ENCODE peak calls at places on chromosomes 1 and 21, in nine cellular contexts. I, W, X, Y, P, A, U, L and H are unnamed samples.

GRCh38 chr21:46161180-46161799 is 5.9 kb upstream of the FTCD start:
- DNase-seq in A (no peak), I (no peak), Y (no peak), U (no peak), P (no peak), X (peak; percentile 43), W (no peak), L (no peak), H (peak; percentile 78)

GRCh38 chr1:20483833-20484525 is 2.0 kb downstream of the CAMK2N1 start:
- DNase-seq in I (no peak), L (peak; percentile 22), A (no peak), P (peak; percentile 46), Y (peak; percentile 59), X (peak; percentile 63), W (no peak), U (no peak), H (peak; percentile 68)

GRCh38 chr1:51518730-51519047 is 377 bp downstream of the EPS15 start:
- DNase-seq in P (no peak), Y (no peak), A (no peak), L (peak; percentile 13), X (no peak), W (peak; percentile 66), U (peak; percentile 40), I (peak; percentile 36), H (peak; percentile 57)

GRCh38 chr1:49171941-49172593 is 395.4 kb upstream of the BEND5 start:
- DNase-seq in P (no peak), A (no peak), Y (no peak), I (no peak), U (no peak), X (no peak), L (no peak), W (no peak), H (no peak)

GRCh38 chr21:31397939-31398338 is 53.9 kb upstream of the TIAM1 start:
- DNase-seq in W (peak; percentile 93), Y (no peak), I (no peak), L (no peak), U (peak; percentile 27), P (no peak), A (no peak), X (no peak), H (no peak)

GRCh38 chr1:247487057-247487456 is 29.2 kb upstream of the OR2B11 start:
- DNase-seq in I (no peak), A (peak; percentile 35), X (no peak), P (peak; percentile 23), L (peak; percentile 34), U (peak; percentile 34), W (peak; percentile 69), Y (no peak), H (no peak)

GRCh38 chr1:147273409-147274307 is 31.2 kb downstream of the CHD1L start:
- DNase-seq in P (peak; percentile 35), U (peak; percentile 12), A (peak; percentile 76), L (peak; percentile 87), X (no peak), W (peak; percentile 73), I (no peak), Y (peak; percentile 79), H (no peak)

GRCh38 chr1:186958520-186958919 is 129.8 kb downstream of the PLA2G4A start:
- DNase-seq in Y (peak; percentile 56), A (peak; percentile 51), X (no peak), L (peak; percentile 91), P (no peak), W (no peak), I (no peak), U (no peak), H (no peak)

GRCh38 chr1:22832414-22832786 is 121.8 kb downstream of the EPHB2 start:
- DNase-seq in U (no peak), X (no peak), I (no peak), L (peak; percentile 80), Y (peak; percentile 85), W (no peak), A (peak; percentile 71), P (no peak), H (no peak)

GRCh38 chr1:21631944-21632887 is 36.9 kb downstream of the RAP1GAP start:
- DNase-seq in P (no peak), W (no peak), A (peak; percentile 23), L (no peak), I (no peak), X (no peak), Y (peak; percentile 15), U (no peak), H (no peak)

GRCh38 chr1:89550995-89551394 is 26.4 kb downstream of the LRRC8B start:
- DNase-seq in X (no peak), L (no peak), W (no peak), Y (no peak), I (no peak), U (no peak), A (no peak), P (no peak), H (no peak)

GRCh38 chr1:193185861-193186714 is at the start of gene B3GALT2:
- DNase-seq in L (peak; percentile 70), P (no peak), X (no peak), Y (peak; percentile 61), U (peak; percentile 21), I (no peak), A (peak; percentile 48), W (no peak), H (no peak)

GRCh38 chr21:44593598-44594405 is 1.5 kb upstream of the KRTAP10-6 start:
- DNase-seq in I (no peak), U (no peak), L (peak; percentile 12), W (no peak), Y (peak; percentile 1), A (no peak), P (no peak), X (no peak), H (no peak)

DNA sequence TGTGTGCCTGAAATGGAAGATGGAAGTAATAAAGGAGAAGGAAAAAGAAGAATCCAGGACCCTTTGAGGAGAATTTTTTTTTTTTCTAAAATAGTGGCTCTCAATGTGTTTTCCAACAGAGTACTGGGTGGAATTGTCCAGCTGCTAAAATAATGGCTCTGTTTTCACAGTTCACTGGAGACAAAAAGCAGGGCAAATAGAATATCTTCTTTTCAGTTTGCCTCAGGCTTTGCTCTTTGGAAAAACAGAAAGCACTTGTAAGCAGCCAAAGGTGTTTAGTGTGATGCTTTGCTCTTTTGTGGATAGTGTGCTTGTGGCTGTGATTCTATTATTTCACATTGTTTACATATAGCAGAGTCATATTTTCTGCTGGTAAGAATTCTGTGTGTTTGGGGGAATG is 77.4 kb upstream of the MROH9 start:
- DNase-seq in A (no peak), Y (no peak), X (no peak), P (peak; percentile 24), I (no peak), W (no peak), U (no peak), L (no peak), H (no peak)
- H3K4me3 ChIP-seq in A (no peak overlapping the region), Y (no peak overlapping the region), X (no peak overlapping the region), P (no peak overlapping the region), I (no peak overlapping the region), W (no peak overlapping the region), U (no peak overlapping the region), L (no peak overlapping the region), H (no peak overlapping the region)

GRCh38 chr1:1217621-1218523 is 3.9 kb upstream of the TNFRSF4 start:
- DNase-seq in P (no peak), U (no peak), A (no peak), L (no peak), X (no peak), W (no peak), Y (no peak), I (no peak), H (no peak)
- H3K36me3 ChIP-seq in P (peaks cover 56% of the 10 kb centered on the region), U (peaks cover 4% of the 10 kb centered on the region), A (peaks cover 55% of the 10 kb centered on the region), L (peaks cover 56% of the 10 kb centered on the region), X (no peaks in the 10 kb centered on the region), W (peaks cover 2% of the 10 kb centered on the region), Y (peaks cover 34% of the 10 kb centered on the region), I (no peaks in the 10 kb centered on the region), H (no peaks in the 10 kb centered on the region)

GRCh38 chr1:109397451-109398342 is at the start of gene SORT1:
- DNase-seq in W (peak; percentile 64), L (peak; percentile 83), U (peak; percentile 74), I (peak; percentile 85), Y (peak; percentile 90), P (peak; percentile 96), X (peak; percentile 91), A (peak; percentile 75), H (peak; percentile 84)

GRCh38 chr1:109396971-109397370 is 747 bp downstream of the SORT1 start:
- DNase-seq in P (no peak), Y (no peak), U (no peak), L (no peak), W (no peak), I (peak; percentile 40), X (no peak), A (no peak), H (no peak)

GRCh38 chr1:109400035-109400655 is 2.4 kb upstream of the SORT1 start:
- DNase-seq in A (no peak), P (no peak), X (no peak), I (no peak), U (no peak), L (no peak), W (no peak), Y (no peak), H (no peak)

GRCh38 chr1:109398343-109399225 is 866 bp upstream of the SORT1 start:
- DNase-seq in W (no peak), L (no peak), U (peak; percentile 6), I (no peak), P (no peak), Y (no peak), A (no peak), X (no peak), H (no peak)

DNA sequence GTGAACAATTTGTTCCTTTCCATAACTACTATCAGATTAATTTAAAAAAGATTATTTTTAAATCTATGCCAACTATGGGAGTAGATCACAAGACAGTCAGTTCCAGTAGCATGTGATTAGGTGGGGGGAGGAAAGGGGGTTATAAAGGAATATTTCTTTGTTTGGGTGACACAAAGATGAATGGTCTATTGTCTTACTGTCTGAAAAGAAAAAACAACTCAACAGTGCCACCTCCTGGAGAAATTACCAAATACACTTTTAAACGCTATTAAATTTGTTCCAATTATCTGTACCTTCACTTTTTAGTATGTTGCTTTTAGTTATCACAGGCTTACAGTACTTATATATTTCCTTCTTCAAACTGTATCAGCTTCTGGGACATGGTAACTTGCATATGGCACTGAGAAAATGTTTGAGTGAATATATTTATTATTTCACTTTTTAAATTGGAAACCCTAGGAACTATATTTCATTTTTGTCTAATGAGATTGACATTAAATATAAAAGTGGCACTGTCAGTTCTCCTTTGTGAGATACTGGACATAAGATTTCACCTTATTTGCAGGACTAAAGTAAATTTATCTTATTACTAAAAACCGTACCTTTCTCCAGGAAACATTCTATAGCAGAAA is 1.7 kb upstream of the SORT1 start:
- DNase-seq in I (no peak), U (peak; percentile 43), X (no peak), L (peak; percentile 59), W (peak; percentile 56), P (peak; percentile 76), A (peak; percentile 52), Y (peak; percentile 50), H (no peak)
- H3K27ac ChIP-seq in I (peak overlapping the region; percentile 86), U (no peak overlapping the region), X (no peak overlapping the region), L (no peak overlapping the region), W (no peak overlapping the region), P (no peak overlapping the region), A (no peak overlapping the region), Y (no peak overlapping the region), H (no peak overlapping the region)

DNA sequence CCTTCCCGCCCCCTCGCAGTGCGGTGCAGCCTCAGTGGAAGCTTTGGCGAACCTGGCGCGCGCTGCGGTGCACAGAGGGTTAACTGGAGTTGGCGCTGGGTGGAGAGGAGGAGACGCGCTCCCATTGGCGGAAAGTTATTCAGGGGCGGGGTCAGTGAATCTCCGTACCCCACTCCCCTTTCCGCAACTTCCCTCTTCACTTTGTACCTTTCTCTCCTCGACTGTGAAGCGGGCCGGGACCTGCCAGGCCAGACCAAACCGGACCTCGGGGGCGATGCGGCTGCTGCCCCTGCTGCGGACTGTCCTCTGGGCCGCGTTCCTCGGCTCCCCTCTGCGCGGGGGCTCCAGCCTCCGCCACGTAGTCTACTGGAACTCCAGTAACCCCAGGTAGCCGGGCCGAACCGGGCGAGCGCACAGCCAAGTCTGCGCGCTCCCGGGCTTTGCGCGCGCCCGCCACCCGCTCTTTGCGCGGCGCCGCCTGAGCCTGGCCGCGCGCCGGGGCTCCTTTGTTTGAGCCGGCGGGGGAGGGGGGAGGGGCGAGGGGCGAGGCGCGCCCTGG is at the start of gene EFNA4:
- DNase-seq in Y (peak; percentile 83), I (peak; percentile 72), P (peak; percentile 90), U (peak; percentile 79), W (peak; percentile 93), A (peak; percentile 76), L (peak; percentile 80), X (peak; percentile 86), H (peak; percentile 94)
- H3K4me3 ChIP-seq in Y (peak within 1 kb of the TSS; percentile 83), I (peak within 1 kb of the TSS; percentile 60), P (peak within 1 kb of the TSS; percentile 90), U (peak within 1 kb of the TSS; percentile 79), W (peak within 1 kb of the TSS; percentile 74), A (peak within 1 kb of the TSS; percentile 91), L (peak within 1 kb of the TSS; percentile 90), X (peak within 1 kb of the TSS; percentile 97), H (peak within 1 kb of the TSS; percentile 84)